ENCODE peak calls at places on chromosomes 1 and 21, in seven cellular contexts. U is NCI-H345; X is GM04503; T is stomach; C is GM23248; B is NCI-H1092 treated with DMSO at 0.1 percent for 48 hours; O is activated CD4-positive, alpha-beta T cell treated with anti-CD3 and anti-CD28 coated beads for 1 hour. L is an unnamed sample.

GRCh38 chr1:143720087-143721023 is 251.4 kb downstream of the FAM72C start:
- DNase-seq in C (peak), O (no peak), B (no peak), X (no peak), U (no peak), T (no peak), L (peak)

GRCh38 chr1:75796376-75797272 is at the start of gene MSH4:
- DNase-seq in X (no peak), U (no peak), O (no peak), C (no peak), T (no peak), B (no peak), L (no peak)

GRCh38 chr1:33943978-33944377 is 80.1 kb downstream of the HMGB4 start:
- DNase-seq in X (no peak), T (no peak), C (peak), U (no peak), O (no peak), B (no peak), L (no peak)

GRCh38 chr1:201495447-201496295 is 11.3 kb downstream of the CSRP1 start:
- DNase-seq in X (peak), T (peak), C (peak), O (no peak), U (peak), B (peak), L (peak)

GRCh38 chr1:246583056-246583440 is 16.8 kb downstream of the CNST start:
- DNase-seq in B (no peak), U (no peak), C (no peak), X (no peak), O (no peak), T (no peak), L (no peak)

GRCh38 chr21:42495027-42495426 is 997 bp downstream of the RSPH1 start:
- DNase-seq in U (no peak), C (no peak), X (no peak), O (no peak), T (no peak), B (no peak), L (no peak)

GRCh38 chr1:6854166-6854565 is 68.9 kb downstream of the CAMTA1 start:
- DNase-seq in X (no peak), U (no peak), T (no peak), B (no peak), C (no peak), O (no peak), L (no peak)

GRCh38 chr1:162060314-162060713 is 9.2 kb upstream of the NOS1AP start:
- DNase-seq in O (no peak), X (no peak), B (no peak), C (no peak), T (no peak), U (no peak), L (no peak)

GRCh38 chr21:42509239-42509638 is 4.4 kb upstream of the SLC37A1 start:
- DNase-seq in C (no peak), X (no peak), B (no peak), O (no peak), U (no peak), T (no peak), L (no peak)

GRCh38 chr1:119818181-119818580 is 6.9 kb upstream of the REG4 start:
- DNase-seq in T (no peak), O (no peak), C (no peak), U (no peak), X (no peak), B (no peak), L (no peak)

GRCh38 chr1:15280416-15280815 is 33.4 kb downstream of the FHAD1 start:
- DNase-seq in X (no peak), T (no peak), B (no peak), U (no peak), C (no peak), O (no peak), L (no peak)

GRCh38 chr1:159881930-159882839 is 17.8 kb downstream of the CFAP45 start:
- DNase-seq in C (peak), O (no peak), B (peak), U (peak), X (peak), T (peak), L (peak)

L was measured in ureter.